ENCODE peak calls at places on chromosomes 5 and 9, in four cellular contexts. One of them, this sample, is unnamed. For H3K4me1 and H3K36me3, the result is how much of the 10 kb centered on the place peaks cover.

GRCh38 chr5:76082790-76083554 is at the start of gene SV2C:
- DNase-seq in aorta: no peak
- DNase-seq in heart left ventricle: no peak
- DNase-seq in GM23338: peak
- DNase-seq in this sample: no peak

GRCh38 chr5:178688551-178688950 is 41.9 kb downstream of the ZNF354A start:
- DNase-seq in heart left ventricle: no peak
- DNase-seq in aorta: no peak
- DNase-seq in GM23338: no peak
- DNase-seq in this sample: no peak

GRCh38 chr9:14148501-14149103 is 165.3 kb downstream of the NFIB start:
- DNase-seq in heart left ventricle: no peak
- DNase-seq in aorta: no peak
- DNase-seq in GM23338: no peak
- DNase-seq in this sample: no peak

GRCh38 chr9:71758785-71759184 is 9.5 kb downstream of the CEMIP2 start:
- DNase-seq in GM23338: no peak
- DNase-seq in aorta: no peak
- DNase-seq in heart left ventricle: no peak
- DNase-seq in this sample: peak

GRCh38 chr9:121098567-121099198 is 23.9 kb downstream of the CNTRL start:
- DNase-seq in GM23338: no peak
- DNase-seq in heart left ventricle: no peak
- DNase-seq in aorta: no peak
- DNase-seq in this sample: no peak

GRCh38 chr5:14467886-14468285 is 113.7 kb upstream of the OTULINL start:
- DNase-seq in heart left ventricle: no peak
- DNase-seq in aorta: no peak
- DNase-seq in GM23338: no peak
- DNase-seq in this sample: no peak

GRCh38 chr5:179371681-179372675 is 26.7 kb upstream of the ADAMTS2 start:
- DNase-seq in heart left ventricle: no peak
- DNase-seq in GM23338: no peak
- DNase-seq in aorta: peak
- DNase-seq in this sample: no peak

GRCh38 chr5:98664736-98665135 is 108.7 kb upstream of the RGMB start:
- DNase-seq in GM23338: no peak
- DNase-seq in aorta: no peak
- DNase-seq in heart left ventricle: no peak
- DNase-seq in this sample: no peak

GRCh38 chr9:92138157-92138959 is 23.1 kb upstream of the SPTLC1 start:
- DNase-seq in heart left ventricle: peak
- DNase-seq in aorta: peak
- DNase-seq in GM23338: peak
- DNase-seq in this sample: peak

GRCh38 chr5:68548959-68549676 is 333.6 kb downstream of the PIK3R1 start:
- DNase-seq in aorta: no peak
- DNase-seq in heart left ventricle: no peak
- DNase-seq in GM23338: no peak
- DNase-seq in this sample: no peak

GRCh38 chr5:98763001-98763630 is 10.3 kb upstream of the RGMB start:
- DNase-seq in aorta: no peak
- DNase-seq in heart left ventricle: no peak
- DNase-seq in GM23338: peak
- DNase-seq in this sample: no peak

GRCh38 chr5:133032852-133033742 is 6.7 kb upstream of the ZCCHC10 start:
- DNase-seq in heart left ventricle: no peak
- DNase-seq in GM23338: peak
- DNase-seq in aorta: no peak
- DNase-seq in this sample: no peak

GRCh38 chr9:35658144-35658893 is at the start of gene CCDC107:
- DNase-seq in heart left ventricle: peak
- DNase-seq in GM23338: peak
- DNase-seq in aorta: peak
- DNase-seq in this sample: peak

GRCh38 chr5:152378730-152379129 is 26.3 kb downstream of the NMUR2 start:
- DNase-seq in aorta: no peak
- DNase-seq in GM23338: no peak
- DNase-seq in heart left ventricle: no peak
- DNase-seq in this sample: no peak

GRCh38 chr5:9617191-9617590 is 13.0 kb downstream of the TAS2R1 start:
- DNase-seq in GM23338: no peak
- DNase-seq in heart left ventricle: no peak
- DNase-seq in aorta: no peak
- DNase-seq in this sample: no peak

GRCh38 chr9:108002296-108003056 is 512.9 kb upstream of the KLF4 start:
- DNase-seq in GM23338: no peak
- DNase-seq in aorta: peak
- DNase-seq in heart left ventricle: no peak
- DNase-seq in this sample: no peak

GRCh38 chr5:39714036-39714698 is 289.4 kb upstream of the DAB2 start:
- DNase-seq in heart left ventricle: no peak
- DNase-seq in aorta: no peak
- DNase-seq in GM23338: peak
- DNase-seq in this sample: peak

GRCh38 chr5:171537463-171537862 is 118.0 kb downstream of the FGF18 start:
- DNase-seq in heart left ventricle: no peak
- DNase-seq in GM23338: no peak
- DNase-seq in aorta: no peak
- DNase-seq in this sample: no peak

GRCh38 chr5:144487761-144488160 is 317.1 kb downstream of the KCTD16 start:
- DNase-seq in aorta: no peak
- DNase-seq in GM23338: peak
- DNase-seq in heart left ventricle: no peak
- DNase-seq in this sample: peak

GRCh38 chr9:32394381-32395049 is 10.1 kb downstream of the ACO1 start:
- DNase-seq in heart left ventricle: no peak
- DNase-seq in aorta: no peak
- DNase-seq in GM23338: no peak
- DNase-seq in this sample: no peak

GRCh38 chr9:89956331-89956730 is 351.5 kb downstream of the GADD45G start:
- DNase-seq in heart left ventricle: no peak
- DNase-seq in aorta: no peak
- DNase-seq in GM23338: no peak
- DNase-seq in this sample: no peak

GRCh38 chr5:140317859-140318258 is 15.0 kb upstream of the PFDN1 start:
- DNase-seq in GM23338: no peak
- DNase-seq in heart left ventricle: no peak
- DNase-seq in aorta: no peak
- DNase-seq in this sample: no peak

GRCh38 chr9:107484117-107484723 is 5.3 kb downstream of the KLF4 start:
- DNase-seq in heart left ventricle: peak
- DNase-seq in GM23338: peak
- DNase-seq in aorta: no peak
- DNase-seq in this sample: peak

GRCh38 chr9:117160254-117160653 is 254.6 kb downstream of the ASTN2 start:
- DNase-seq in aorta: no peak
- DNase-seq in heart left ventricle: no peak
- DNase-seq in GM23338: peak
- DNase-seq in this sample: no peak

GRCh38 chr5:136886623-136887022 is 521.3 kb upstream of the TRPC7 start:
- DNase-seq in GM23338: no peak
- DNase-seq in heart left ventricle: no peak
- DNase-seq in aorta: no peak
- DNase-seq in this sample: no peak

GRCh38 chr9:98995059-98995665 is 51.5 kb downstream of the COL15A1 start:
- DNase-seq in heart left ventricle: peak
- DNase-seq in GM23338: no peak
- DNase-seq in aorta: peak
- DNase-seq in this sample: no peak

GRCh38 chr9:83662933-83663332 is 40.0 kb downstream of the IDNK start:
- DNase-seq in aorta: no peak
- DNase-seq in GM23338: no peak
- DNase-seq in heart left ventricle: no peak
- DNase-seq in this sample: no peak

GRCh38 chr5:73816656-73817420 is 190.8 kb downstream of the ARHGEF28 start:
- DNase-seq in aorta: no peak
- DNase-seq in heart left ventricle: no peak
- DNase-seq in GM23338: no peak
- DNase-seq in this sample: no peak

GRCh38 chr5:73815631-73816030 is 189.6 kb downstream of the ARHGEF28 start:
- DNase-seq in GM23338: no peak
- DNase-seq in aorta: no peak
- DNase-seq in heart left ventricle: no peak
- DNase-seq in this sample: no peak

GRCh38 chr5:73812457-73812856 is 186.5 kb downstream of the ARHGEF28 start:
- DNase-seq in heart left ventricle: no peak
- DNase-seq in GM23338: no peak
- DNase-seq in aorta: no peak
- DNase-seq in this sample: no peak

GRCh38 chr5:73812962-73813588 is 187.1 kb downstream of the ARHGEF28 start:
- DNase-seq in GM23338: no peak
- DNase-seq in aorta: no peak
- DNase-seq in heart left ventricle: no peak
- DNase-seq in this sample: no peak

DNA sequence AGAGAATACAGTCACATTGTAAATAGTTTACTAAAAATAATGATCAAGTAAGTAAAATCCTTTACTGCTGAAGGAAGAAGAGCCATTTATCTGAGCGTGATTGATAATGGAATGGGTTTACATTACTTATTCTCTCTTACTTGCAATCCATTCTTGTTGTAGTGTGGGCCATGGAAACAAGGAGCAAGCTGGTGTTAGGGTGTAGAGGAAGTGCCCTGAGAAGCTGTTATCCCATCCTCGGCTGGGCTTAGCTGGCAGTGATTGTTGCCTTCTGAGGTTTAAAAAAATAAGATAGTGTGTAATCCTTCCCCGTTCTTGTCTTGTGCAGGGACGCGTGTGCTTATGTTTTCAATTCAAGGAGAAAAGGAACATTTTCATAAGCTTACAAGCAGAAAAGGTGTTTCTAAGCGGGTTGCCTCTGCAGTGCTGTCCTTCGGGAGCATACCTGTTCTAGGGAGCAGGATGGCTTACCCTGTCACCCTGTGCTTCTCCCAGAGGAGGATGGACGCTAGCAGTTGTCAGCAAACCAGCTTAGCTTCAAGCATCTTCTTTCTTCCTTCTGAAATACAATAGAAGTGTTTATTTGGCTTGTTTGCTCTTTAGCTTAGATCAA is 188.3 kb downstream of the ARHGEF28 start:
- DNase-seq in aorta: no peak
- DNase-seq in GM23338: no peak
- DNase-seq in heart left ventricle: no peak
- DNase-seq in this sample: no peak
- H3K4me1 ChIP-seq in aorta: under half
- H3K4me1 ChIP-seq in GM23338: under half
- H3K4me1 ChIP-seq in heart left ventricle: under half
- H3K4me1 ChIP-seq in this sample: under half

DNA sequence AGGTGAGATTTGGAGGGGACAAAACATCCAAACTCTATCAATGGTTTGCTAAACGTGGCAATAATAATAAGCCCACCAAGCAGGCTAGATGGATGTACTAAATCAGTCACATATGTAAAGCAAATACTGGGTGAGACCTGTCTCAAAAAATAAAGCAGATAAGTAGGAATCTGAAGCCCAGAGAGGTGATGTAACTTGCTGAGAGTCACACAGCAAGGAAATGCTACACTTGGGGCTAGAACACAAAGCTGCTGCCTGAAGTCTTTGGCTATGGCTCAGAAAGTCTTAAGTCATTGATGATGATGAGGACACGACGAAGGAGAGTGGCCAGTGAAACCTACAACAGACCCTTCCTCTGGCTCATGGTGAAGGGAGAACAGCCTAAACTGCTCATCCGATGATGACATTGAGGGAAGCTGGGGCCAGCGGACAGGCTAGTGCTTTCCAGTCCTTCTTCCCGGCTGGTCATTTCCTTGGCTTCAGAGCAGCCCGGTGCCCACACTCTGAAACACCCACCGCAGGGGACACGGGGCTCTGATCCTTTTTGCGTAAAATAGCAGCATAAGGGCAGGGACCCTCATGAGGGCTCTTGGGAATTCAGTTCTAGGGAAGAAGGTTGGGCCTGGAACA is 14.1 kb downstream of the DUSP1 start:
- DNase-seq in heart left ventricle: no peak
- DNase-seq in GM23338: no peak
- DNase-seq in aorta: no peak
- DNase-seq in this sample: no peak
- H3K4me3 ChIP-seq in heart left ventricle: no peak
- H3K4me3 ChIP-seq in GM23338: no peak
- H3K4me3 ChIP-seq in aorta: no peak
- H3K4me3 ChIP-seq in this sample: no peak

DNA sequence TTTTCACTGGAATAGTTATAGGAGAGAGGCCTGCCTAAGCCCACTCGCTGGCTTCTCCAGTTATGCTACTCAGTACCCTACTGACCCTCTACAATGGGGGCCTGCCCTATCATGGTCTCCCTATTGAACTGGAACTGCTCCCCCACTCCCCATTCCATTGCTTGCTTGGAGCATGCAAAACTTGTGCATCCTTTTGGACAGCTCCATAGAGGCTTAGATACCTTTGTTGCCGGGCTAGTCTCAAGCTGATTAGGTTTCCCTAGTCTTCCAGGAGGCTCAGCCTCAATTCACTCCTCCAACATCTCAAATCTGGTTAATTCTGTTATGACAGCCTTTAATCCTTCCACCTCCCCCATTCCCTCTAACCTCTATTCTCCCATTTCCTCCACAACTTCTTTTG is 39.9 kb downstream of the KIF24 start:
- DNase-seq in heart left ventricle: no peak
- DNase-seq in aorta: no peak
- DNase-seq in GM23338: no peak
- DNase-seq in this sample: no peak
- H3K36me3 ChIP-seq in heart left ventricle: under half
- H3K36me3 ChIP-seq in aorta: under half
- H3K36me3 ChIP-seq in GM23338: under half
- H3K36me3 ChIP-seq in this sample: under half

GRCh38 chr5:170478306-170478705 is 25.5 kb upstream of the KCNIP1 start:
- DNase-seq in aorta: no peak
- DNase-seq in heart left ventricle: no peak
- DNase-seq in GM23338: no peak
- DNase-seq in this sample: no peak
- H3K4me1 ChIP-seq in aorta: under half
- H3K4me1 ChIP-seq in heart left ventricle: under half
- H3K4me1 ChIP-seq in GM23338: under half
- H3K4me1 ChIP-seq in this sample: under half

GRCh38 chr9:127406799-127407504 is 10.0 kb downstream of the SLC2A8 start:
- DNase-seq in heart left ventricle: no peak
- DNase-seq in aorta: no peak
- DNase-seq in GM23338: no peak
- DNase-seq in this sample: no peak
- H3K4me3 ChIP-seq in heart left ventricle: no peak
- H3K4me3 ChIP-seq in aorta: no peak
- H3K4me3 ChIP-seq in GM23338: no peak
- H3K4me3 ChIP-seq in this sample: no peak

GRCh38 chr9:124352616-124353015 is 62.6 kb downstream of the PSMB7 start:
- DNase-seq in heart left ventricle: no peak
- DNase-seq in GM23338: no peak
- DNase-seq in aorta: peak
- DNase-seq in this sample: no peak
- H3K36me3 ChIP-seq in heart left ventricle: half or more
- H3K36me3 ChIP-seq in GM23338: under half
- H3K36me3 ChIP-seq in aorta: under half
- H3K36me3 ChIP-seq in this sample: half or more

GRCh38 chr5:141519605-141520288 is 30.9 kb downstream of the PCDHGC5 start:
- DNase-seq in heart left ventricle: no peak
- DNase-seq in aorta: no peak
- DNase-seq in GM23338: no peak
- DNase-seq in this sample: no peak
- H3K4me1 ChIP-seq in heart left ventricle: half or more
- H3K4me1 ChIP-seq in aorta: under half
- H3K4me1 ChIP-seq in GM23338: under half
- H3K4me1 ChIP-seq in this sample: under half